ENCODE peak calls at places on chromosomes 3 and 15, in six cellular contexts. G is H9, U is IMR-90, T is mesenchymal stem cell, O is trophoblast cell, B is H1. I is an unnamed sample.

GRCh38 chr3:16361087-16361486 is 96.1 kb downstream of the OXNAD1 start:
- DNase-seq in G (no peak), U (no peak), T (no peak), O (no peak), B (no peak), I (no peak)

GRCh38 chr15:64912379-64912778 is 677 bp downstream of the ANKDD1A start:
- DNase-seq in G (no peak), U (no peak), T (no peak), O (no peak), B (no peak), I (no peak)

GRCh38 chr3:138941259-138941885 is 5.6 kb downstream of the FOXL2 start:
- DNase-seq in G (peak), U (peak), T (peak), O (peak), B (peak), I (peak)

GRCh38 chr3:124834723-124835718 is 52.1 kb downstream of the ITGB5 start:
- DNase-seq in G (peak), U (peak), T (peak), O (peak), B (peak), I (no peak)

GRCh38 chr3:45915518-45916231 is 27.6 kb upstream of the CXCR6 start:
- DNase-seq in G (no peak), U (peak), T (peak), O (no peak), B (no peak), I (no peak)

GRCh38 chr3:71101014-71101413 is 482.5 kb downstream of the FOXP1 start:
- DNase-seq in G (no peak), U (peak), T (peak), O (peak), B (no peak), I (no peak)

GRCh38 chr15:79090487-79091203 is at the start of gene RASGRF1:
- DNase-seq in G (peak), U (no peak), T (peak), O (peak), B (peak), I (peak)

GRCh38 chr3:73080201-73080966 is 18.9 kb downstream of the EBLN2 start:
- DNase-seq in G (no peak), U (no peak), T (no peak), O (no peak), B (no peak), I (no peak)

GRCh38 chr3:71185733-71186455 is 397.6 kb downstream of the FOXP1 start:
- DNase-seq in G (no peak), U (peak), T (peak), O (peak), B (no peak), I (no peak)

GRCh38 chr3:169026543-169027181 is 636.9 kb downstream of the MECOM start:
- DNase-seq in G (no peak), U (peak), T (peak), O (no peak), B (no peak), I (no peak)

GRCh38 chr3:127420355-127420655 is 132.5 kb upstream of the PRR20G start:
- DNase-seq in G (no peak), U (no peak), T (no peak), O (no peak), B (peak), I (no peak)

GRCh38 chr3:4601926-4602325 is 108.8 kb downstream of the ITPR1 start:
- DNase-seq in G (no peak), U (no peak), T (peak), O (no peak), B (no peak), I (no peak)

GRCh38 chr3:50652709-50653108 is 22.0 kb upstream of the DOCK3 start:
- DNase-seq in G (peak), U (peak), T (no peak), O (no peak), B (peak), I (no peak)

GRCh38 chr3:10557783-10558373 is 52.5 kb upstream of the ATP2B2 start:
- DNase-seq in G (peak), U (peak), T (no peak), O (no peak), B (peak), I (no peak)

GRCh38 chr3:42732196-42732828 is 29.7 kb upstream of the HHATL start:
- DNase-seq in G (peak), U (no peak), T (no peak), O (no peak), B (peak), I (no peak)

GRCh38 chr15:78103406-78104118 is 11.2 kb downstream of the SH2D7 start:
- DNase-seq in G (no peak), U (no peak), T (no peak), O (peak), B (no peak), I (no peak)

GRCh38 chr3:103690536-103690935 is 1255.7 kb downstream of the ZPLD1 start:
- DNase-seq in G (peak), U (no peak), T (no peak), O (no peak), B (no peak), I (no peak)

GRCh38 chr3:103684956-103685355 is 1250.1 kb downstream of the ZPLD1 start:
- DNase-seq in G (no peak), U (no peak), T (no peak), O (no peak), B (no peak), I (no peak)

GRCh38 chr3:103685940-103686339 is 1251.1 kb downstream of the ZPLD1 start:
- DNase-seq in G (no peak), U (no peak), T (no peak), O (no peak), B (no peak), I (no peak)
- H4K91ac ChIP-seq in G (no peak), U (no peak), T (no peak), O (no peak), B (no peak), I (no peak)

DNA sequence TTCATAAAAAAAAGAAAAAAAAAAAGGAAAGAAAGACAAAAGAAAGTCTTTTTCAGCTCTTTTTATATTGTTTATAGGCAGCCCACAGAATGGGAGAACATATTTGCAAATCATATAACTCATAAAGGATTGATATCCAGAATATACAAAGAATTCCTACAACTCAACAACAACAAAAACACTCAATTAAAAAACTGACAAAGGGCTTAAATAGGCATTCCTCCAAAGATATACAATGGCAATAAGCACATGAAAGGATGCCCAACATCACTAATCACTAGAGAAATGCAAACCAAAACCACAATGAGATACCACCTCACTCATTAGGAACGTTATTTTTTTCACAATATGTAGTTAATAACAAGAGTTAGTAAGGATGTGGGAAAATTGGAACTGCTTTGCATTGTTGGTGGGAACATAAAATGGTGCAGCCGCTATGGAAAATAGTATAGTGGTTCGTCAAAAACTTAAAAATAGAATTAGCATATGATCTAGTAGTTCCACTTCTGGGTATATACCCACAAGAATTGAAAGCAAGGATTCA is 54.2 kb upstream of the CMTM8 start:
- DNase-seq in G (no peak), U (no peak), T (no peak), O (no peak), B (no peak), I (no peak)
- H4K91ac ChIP-seq in G (no peak), U (no peak), T (no peak), O (no peak), B (no peak), I (no peak)

DNA sequence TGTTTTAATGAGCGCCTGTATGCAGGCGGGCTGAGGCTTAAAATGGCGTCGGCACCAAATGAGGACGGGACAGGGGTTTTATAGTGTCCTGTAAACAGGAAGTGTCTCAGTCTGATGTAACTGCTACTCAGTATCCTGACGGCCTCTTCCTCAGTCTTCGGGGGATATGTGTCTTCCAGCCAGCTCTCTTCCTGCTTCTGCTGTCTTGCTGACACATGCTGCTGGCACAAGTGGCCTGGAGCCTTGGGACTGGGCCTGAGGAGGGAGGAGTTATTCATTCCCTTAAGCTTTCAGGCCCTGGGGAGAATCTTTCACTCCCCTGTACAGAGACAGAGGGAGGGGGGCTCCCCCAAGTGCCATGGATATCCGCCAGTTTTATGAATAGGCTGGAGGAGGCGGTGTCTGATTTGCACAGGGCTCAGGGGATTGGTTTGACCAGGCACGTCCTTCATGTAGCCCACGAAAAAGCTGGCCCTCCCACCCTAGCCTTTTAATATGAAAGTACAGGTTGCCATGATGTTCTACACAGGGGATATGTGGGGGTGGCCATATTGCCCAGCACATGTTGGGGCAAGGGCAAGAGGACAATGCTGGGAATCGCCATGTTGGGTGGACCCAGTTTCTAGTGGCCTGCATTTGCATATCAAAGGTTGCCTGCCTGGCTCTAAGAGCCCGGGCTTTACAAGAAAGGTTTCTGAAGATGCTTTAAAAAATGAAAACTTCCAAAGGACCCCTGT is 19.9 kb downstream of the NDUFB4 start:
- DNase-seq in G (peak), U (peak), T (peak), O (no peak), B (no peak), I (no peak)
- H4K91ac ChIP-seq in G (no peak), U (peak), T (peak), O (no peak), B (no peak), I (no peak)

DNA sequence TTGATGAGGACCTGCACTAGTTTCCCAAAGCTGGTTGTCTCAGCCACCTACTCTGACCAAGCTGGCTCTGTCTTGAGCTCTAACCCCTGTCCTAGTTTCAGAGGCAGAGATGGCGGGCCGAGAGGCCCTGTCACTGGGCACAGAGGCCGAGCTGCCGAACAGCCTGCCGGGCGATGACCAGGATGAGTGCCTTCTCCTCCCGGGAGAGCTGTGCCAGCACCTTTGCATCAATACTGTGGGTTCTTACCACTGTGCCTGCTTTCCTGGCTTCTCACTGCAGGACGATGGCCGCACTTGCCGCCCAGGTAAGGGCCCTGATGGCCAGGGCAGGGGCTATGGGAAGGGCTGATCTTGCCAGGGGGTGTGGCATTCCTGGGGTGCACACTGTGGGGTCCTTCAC is 69.1 kb downstream of the FBLN2 start:
- DNase-seq in G (no peak), U (no peak), T (no peak), O (no peak), B (no peak), I (no peak)
- H4K91ac ChIP-seq in G (no peak), U (no peak), T (no peak), O (no peak), B (no peak), I (no peak)

GRCh38 chr3:183502782-183503181 is 52.7 kb downstream of the KLHL6 start:
- DNase-seq in G (no peak), U (no peak), T (no peak), O (peak), B (no peak), I (no peak)
- H4K91ac ChIP-seq in G (no peak), U (no peak), T (no peak), O (no peak), B (no peak), I (no peak)

DNA sequence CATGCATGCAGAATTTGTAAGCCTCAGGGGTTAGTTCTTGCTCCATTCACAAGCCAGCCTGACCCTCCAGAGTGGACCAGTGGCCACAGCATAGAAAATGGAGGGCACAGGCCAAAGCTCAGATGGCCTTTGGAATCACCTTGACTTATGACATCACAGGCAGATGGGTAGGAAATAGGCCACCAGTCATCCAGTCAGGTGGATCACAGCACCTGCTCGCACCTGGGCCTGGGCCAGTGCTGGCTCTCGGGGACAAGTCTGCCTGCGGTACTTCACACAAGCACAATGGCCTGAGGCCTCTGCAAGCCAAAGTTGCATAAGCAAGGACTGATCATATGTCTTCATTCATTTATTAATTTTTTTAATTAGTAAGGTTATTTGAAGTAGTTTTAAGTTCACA is 39.3 kb downstream of the PPCDC start:
- DNase-seq in G (no peak), U (no peak), T (no peak), O (no peak), B (no peak), I (no peak)
- H4K91ac ChIP-seq in G (no peak), U (no peak), T (no peak), O (no peak), B (no peak), I (no peak)

GRCh38 chr15:32656091-32656860 is 14.8 kb downstream of the SCG5 start:
- DNase-seq in G (no peak), U (no peak), T (no peak), O (no peak), B (no peak), I (no peak)

GRCh38 chr15:32649336-32649735 is 7.8 kb downstream of the SCG5 start:
- DNase-seq in G (no peak), U (peak), T (peak), O (peak), B (no peak), I (no peak)

GRCh38 chr15:32646304-32646703 is 4.8 kb downstream of the SCG5 start:
- DNase-seq in G (no peak), U (no peak), T (no peak), O (no peak), B (no peak), I (no peak)

GRCh38 chr15:32652178-32652577 is 10.7 kb downstream of the SCG5 start:
- DNase-seq in G (no peak), U (no peak), T (no peak), O (no peak), B (no peak), I (no peak)

DNA sequence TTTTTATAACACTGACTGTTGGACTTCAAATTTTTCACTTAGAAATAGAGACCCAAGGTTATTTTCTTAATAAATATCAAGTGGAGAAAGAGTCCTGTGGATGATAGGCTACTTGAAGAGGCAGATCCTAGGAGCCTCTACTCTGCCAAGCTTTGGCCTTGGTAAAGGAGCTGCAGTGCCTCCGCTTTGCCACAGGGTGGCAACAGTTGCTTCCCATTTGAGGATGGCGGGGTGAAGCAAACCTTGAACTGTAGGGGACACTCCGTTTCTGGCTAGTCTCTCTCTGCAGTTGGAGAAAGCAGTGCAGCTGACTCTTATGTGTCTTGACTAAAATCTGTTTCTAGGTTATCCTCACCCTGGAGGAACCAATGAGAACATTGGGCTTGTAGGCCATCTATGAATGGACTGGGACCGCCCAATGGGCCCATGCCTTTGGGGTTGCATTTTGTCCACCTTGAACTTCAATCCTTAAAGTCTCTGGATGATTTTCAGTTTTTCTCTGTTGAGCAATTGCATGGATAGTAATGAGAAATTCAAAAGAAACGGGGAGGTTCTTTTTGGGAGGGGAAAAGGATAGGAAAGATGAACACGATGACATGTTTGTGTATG is 9.8 kb downstream of the SCG5 start:
- DNase-seq in G (peak), U (peak), T (peak), O (peak), B (peak), I (peak)
- H4K91ac ChIP-seq in G (no peak), U (peak), T (no peak), O (no peak), B (no peak), I (no peak)

GRCh38 chr3:39142067-39142466 is 11.3 kb downstream of the CSRNP1 start:
- DNase-seq in G (no peak), U (no peak), T (no peak), O (no peak), B (no peak), I (no peak)

GRCh38 chr3:39144095-39144747 is 9.2 kb downstream of the CSRNP1 start:
- DNase-seq in G (peak), U (no peak), T (no peak), O (no peak), B (no peak), I (no peak)

GRCh38 chr3:39141211-39141995 is 12.0 kb downstream of the CSRNP1 start:
- DNase-seq in G (peak), U (peak), T (peak), O (peak), B (no peak), I (no peak)

GRCh38 chr3:39144748-39145380 is 8.5 kb downstream of the CSRNP1 start:
- DNase-seq in G (peak), U (no peak), T (no peak), O (no peak), B (no peak), I (no peak)

DNA sequence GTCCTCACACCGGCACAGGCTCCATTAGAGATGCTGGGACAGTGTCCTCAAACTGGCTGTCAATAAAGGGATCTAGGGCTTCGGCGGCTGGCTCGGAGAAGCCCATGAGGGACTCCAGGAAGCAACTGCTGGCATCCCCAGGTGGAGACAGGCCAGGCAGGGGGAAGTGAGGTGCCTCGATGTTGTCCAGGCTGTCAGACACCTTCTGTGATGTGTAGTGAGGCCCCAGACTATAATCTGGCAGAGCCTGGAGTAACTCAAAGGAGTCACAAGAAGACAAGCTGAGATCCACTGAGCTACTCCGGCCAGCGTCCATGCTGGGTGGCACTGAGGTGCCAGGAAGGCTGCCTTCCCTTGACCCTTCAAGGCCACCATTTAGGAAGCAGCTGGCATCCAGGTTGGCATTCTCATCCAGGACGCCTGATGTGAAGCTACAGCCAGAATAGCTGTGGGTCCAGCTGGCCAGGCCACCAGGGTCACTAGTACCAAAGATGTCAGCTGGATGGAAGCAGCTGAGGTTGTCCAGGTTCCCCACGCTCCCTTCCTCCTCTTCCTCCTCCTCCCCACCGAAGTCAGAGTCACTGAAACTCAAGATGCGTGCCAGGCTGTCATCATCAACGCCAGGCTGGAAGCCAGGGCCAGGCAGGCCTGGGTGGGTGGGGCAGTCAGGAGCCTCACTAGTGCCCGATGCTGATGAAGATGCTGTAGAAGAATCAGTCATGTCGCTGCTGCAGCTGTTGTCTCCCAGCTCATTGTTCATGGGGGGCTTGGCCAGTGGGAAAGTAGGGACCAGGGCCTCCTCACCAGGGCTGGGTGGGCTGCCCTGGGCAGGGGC is 10.1 kb downstream of the CSRNP1 start:
- DNase-seq in G (peak), U (no peak), T (no peak), O (no peak), B (no peak), I (no peak)
- H4K91ac ChIP-seq in G (no peak), U (no peak), T (no peak), O (no peak), B (no peak), I (no peak)

DNA sequence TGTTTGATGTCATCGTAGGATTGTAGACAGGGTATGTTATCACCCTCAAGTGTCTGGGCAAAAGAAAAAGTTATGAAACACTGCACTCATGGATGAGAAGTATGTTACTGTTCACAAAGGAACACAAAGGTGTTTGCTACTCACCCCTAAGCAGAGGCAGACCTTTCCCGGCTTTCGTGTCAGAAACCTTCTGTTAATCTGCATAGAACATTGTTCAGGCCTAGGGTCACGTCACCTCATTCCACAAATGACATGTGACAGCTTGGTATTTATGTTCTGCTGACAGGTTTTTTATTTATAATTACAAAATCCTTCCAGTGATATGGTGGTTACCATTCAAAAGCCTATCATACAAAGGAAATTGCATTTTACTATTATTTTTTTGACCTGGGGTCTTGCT is 16.5 kb downstream of the THUMPD3 start:
- DNase-seq in G (no peak), U (no peak), T (no peak), O (no peak), B (no peak), I (no peak)
- H4K91ac ChIP-seq in G (no peak), U (no peak), T (no peak), O (no peak), B (no peak), I (no peak)

GRCh38 chr15:29308299-29308698 is 38.7 kb upstream of the NSMCE3 start:
- DNase-seq in G (no peak), U (no peak), T (no peak), O (no peak), B (no peak), I (no peak)
- H4K91ac ChIP-seq in G (no peak), U (no peak), T (no peak), O (no peak), B (no peak), I (no peak)